ENCODE peak calls at places on chromosomes 12 and 14, in seven cellular contexts. One of them, this sample, is unnamed.
A peak's percentile ranks its signal among the peaks of the same experiment; 100 is the strongest.

GRCh38 chr14:95514131-95515079 is 2.0 kb downstream of the SYNE3 start:
- DNase-seq in thoracic aorta: no peak
- DNase-seq in heart right ventricle: no peak
- DNase-seq in heart left ventricle: no peak
- DNase-seq in lower lobe of right lung: peak; percentile 54
- DNase-seq in mesenchymal stem cell: no peak
- DNase-seq in effector memory CD4-positive, alpha-beta T cell: no peak
- DNase-seq in this sample: no peak

GRCh38 chr12:128817115-128818015 is 6.4 kb downstream of the SLC15A4 start:
- DNase-seq in thoracic aorta: no peak
- DNase-seq in heart right ventricle: peak; percentile 71
- DNase-seq in heart left ventricle: peak; percentile 83
- DNase-seq in lower lobe of right lung: peak; percentile 63
- DNase-seq in mesenchymal stem cell: peak; percentile 79
- DNase-seq in effector memory CD4-positive, alpha-beta T cell: no peak
- DNase-seq in this sample: peak; percentile 63

GRCh38 chr12:131121705-131122405 is 168.1 kb downstream of the ADGRD1 start:
- DNase-seq in thoracic aorta: no peak
- DNase-seq in heart right ventricle: no peak
- DNase-seq in heart left ventricle: no peak
- DNase-seq in lower lobe of right lung: no peak
- DNase-seq in mesenchymal stem cell: no peak
- DNase-seq in effector memory CD4-positive, alpha-beta T cell: no peak
- DNase-seq in this sample: no peak

GRCh38 chr12:119666226-119666808 is 1.6 kb upstream of the PRKAB1 start:
- DNase-seq in thoracic aorta: no peak
- DNase-seq in heart right ventricle: no peak
- DNase-seq in heart left ventricle: no peak
- DNase-seq in lower lobe of right lung: no peak
- DNase-seq in mesenchymal stem cell: no peak
- DNase-seq in effector memory CD4-positive, alpha-beta T cell: no peak
- DNase-seq in this sample: no peak

GRCh38 chr12:68180792-68181744 is 21.5 kb upstream of the IFNG start:
- DNase-seq in thoracic aorta: no peak
- DNase-seq in heart right ventricle: no peak
- DNase-seq in heart left ventricle: no peak
- DNase-seq in lower lobe of right lung: no peak
- DNase-seq in mesenchymal stem cell: no peak
- DNase-seq in effector memory CD4-positive, alpha-beta T cell: no peak
- DNase-seq in this sample: peak; percentile 6

GRCh38 chr12:57837779-57838562 is 8.6 kb downstream of the CTDSP2 start:
- DNase-seq in thoracic aorta: no peak
- DNase-seq in heart right ventricle: peak; percentile 58
- DNase-seq in heart left ventricle: peak; percentile 73
- DNase-seq in lower lobe of right lung: peak; percentile 72
- DNase-seq in mesenchymal stem cell: peak; percentile 82
- DNase-seq in effector memory CD4-positive, alpha-beta T cell: no peak
- DNase-seq in this sample: peak; percentile 90

GRCh38 chr14:30443368-30444007 is 115.5 kb upstream of the G2E3 start:
- DNase-seq in thoracic aorta: no peak
- DNase-seq in heart right ventricle: no peak
- DNase-seq in heart left ventricle: no peak
- DNase-seq in lower lobe of right lung: no peak
- DNase-seq in mesenchymal stem cell: peak; percentile 23
- DNase-seq in effector memory CD4-positive, alpha-beta T cell: no peak
- DNase-seq in this sample: peak; percentile 59

GRCh38 chr12:92730758-92731157 is 28.0 kb downstream of the PLEKHG7 start:
- DNase-seq in thoracic aorta: no peak
- DNase-seq in heart right ventricle: no peak
- DNase-seq in heart left ventricle: no peak
- DNase-seq in lower lobe of right lung: no peak
- DNase-seq in mesenchymal stem cell: no peak
- DNase-seq in effector memory CD4-positive, alpha-beta T cell: no peak
- DNase-seq in this sample: no peak

GRCh38 chr14:45156067-45156466 is 20.3 kb downstream of the FANCM start:
- DNase-seq in thoracic aorta: no peak
- DNase-seq in heart right ventricle: no peak
- DNase-seq in heart left ventricle: no peak
- DNase-seq in lower lobe of right lung: no peak
- DNase-seq in mesenchymal stem cell: no peak
- DNase-seq in effector memory CD4-positive, alpha-beta T cell: no peak
- DNase-seq in this sample: no peak

GRCh38 chr14:49770212-49770817 is 2.4 kb downstream of the KLHDC2 start:
- DNase-seq in thoracic aorta: no peak
- DNase-seq in heart right ventricle: no peak
- DNase-seq in heart left ventricle: no peak
- DNase-seq in lower lobe of right lung: no peak
- DNase-seq in mesenchymal stem cell: peak; percentile 34
- DNase-seq in effector memory CD4-positive, alpha-beta T cell: no peak
- DNase-seq in this sample: no peak
- H3K27ac ChIP-seq in thoracic aorta: peak overlapping the region; percentile 34
- H3K27ac ChIP-seq in heart right ventricle: peak overlapping the region; percentile 48
- H3K27ac ChIP-seq in heart left ventricle: no peak overlapping the region
- H3K27ac ChIP-seq in lower lobe of right lung: peak overlapping the region; percentile 97
- H3K27ac ChIP-seq in mesenchymal stem cell: peak overlapping the region; percentile 49
- H3K27ac ChIP-seq in effector memory CD4-positive, alpha-beta T cell: peak overlapping the region; percentile 22
- H3K27ac ChIP-seq in this sample: peak overlapping the region; percentile 98

DNA sequence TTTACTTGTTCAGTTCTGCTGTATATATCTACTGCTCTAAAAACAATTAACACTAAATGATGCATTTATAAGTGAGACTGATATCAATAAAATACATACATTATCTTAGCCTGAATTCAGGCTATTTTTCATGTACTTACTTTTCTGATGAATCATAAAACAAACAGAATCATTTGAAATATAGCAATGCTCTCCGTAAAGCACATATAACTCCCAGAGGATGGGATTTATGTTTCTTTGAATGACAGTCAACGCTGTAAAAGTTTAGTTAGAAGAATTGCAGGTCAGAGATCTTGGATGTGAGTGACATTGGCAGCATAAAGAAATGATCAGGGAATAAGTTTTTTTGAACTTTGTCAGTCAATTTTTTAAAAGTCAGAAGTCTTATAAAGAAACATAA is 740.2 kb upstream of the NOVA1 start:
- DNase-seq in thoracic aorta: no peak
- DNase-seq in heart right ventricle: no peak
- DNase-seq in heart left ventricle: no peak
- DNase-seq in lower lobe of right lung: no peak
- DNase-seq in mesenchymal stem cell: no peak
- DNase-seq in effector memory CD4-positive, alpha-beta T cell: no peak
- DNase-seq in this sample: no peak
- H3K36me3 ChIP-seq in thoracic aorta: no peaks in the 10 kb centered on the region
- H3K36me3 ChIP-seq in heart right ventricle: no peaks in the 10 kb centered on the region
- H3K36me3 ChIP-seq in heart left ventricle: no peaks in the 10 kb centered on the region
- H3K36me3 ChIP-seq in lower lobe of right lung: no peaks in the 10 kb centered on the region
- H3K36me3 ChIP-seq in mesenchymal stem cell: no peaks in the 10 kb centered on the region
- H3K36me3 ChIP-seq in effector memory CD4-positive, alpha-beta T cell: no peaks in the 10 kb centered on the region
- H3K36me3 ChIP-seq in this sample: no peaks in the 10 kb centered on the region

DNA sequence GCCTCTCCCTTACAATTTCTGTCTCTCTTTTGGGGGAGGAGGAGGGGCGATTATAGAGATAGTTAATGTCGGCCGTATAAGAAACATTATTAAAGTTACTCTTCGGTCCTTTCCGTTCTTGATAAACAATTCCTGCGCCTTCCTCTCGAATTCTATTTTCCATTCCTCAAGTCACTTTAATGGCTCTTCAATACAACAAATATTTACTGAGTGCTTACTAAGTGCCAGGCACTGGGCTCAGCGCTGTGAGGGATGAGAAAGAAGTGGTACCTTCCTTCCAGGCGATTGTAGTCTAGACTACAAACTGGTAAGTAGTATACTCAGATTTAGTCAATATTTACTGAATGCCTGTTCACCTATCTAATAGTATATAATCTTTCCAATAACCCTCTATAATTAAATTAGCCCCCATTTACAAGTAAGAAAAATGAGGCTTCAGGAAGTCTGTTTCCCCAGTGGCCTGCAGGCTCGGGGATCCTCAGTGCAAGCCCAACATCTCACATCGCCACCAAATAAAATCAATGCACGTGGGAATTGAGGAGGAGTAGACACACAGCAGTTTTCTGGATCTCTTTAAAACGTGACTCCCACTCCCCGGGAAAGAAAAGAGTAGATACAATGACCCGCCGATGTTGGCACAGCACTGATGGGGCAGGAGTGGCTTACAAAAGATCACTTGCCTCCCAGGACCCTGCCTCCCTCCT is 589 bp upstream of the ZNF219 start:
- DNase-seq in thoracic aorta: no peak
- DNase-seq in heart right ventricle: no peak
- DNase-seq in heart left ventricle: no peak
- DNase-seq in lower lobe of right lung: no peak
- DNase-seq in mesenchymal stem cell: no peak
- DNase-seq in effector memory CD4-positive, alpha-beta T cell: no peak
- DNase-seq in this sample: no peak
- H3K27ac ChIP-seq in thoracic aorta: peak overlapping the region; percentile 81
- H3K27ac ChIP-seq in heart right ventricle: peak overlapping the region; percentile 91
- H3K27ac ChIP-seq in heart left ventricle: peak overlapping the region; percentile 93
- H3K27ac ChIP-seq in lower lobe of right lung: peak overlapping the region; percentile 83
- H3K27ac ChIP-seq in mesenchymal stem cell: peak overlapping the region; percentile 86
- H3K27ac ChIP-seq in effector memory CD4-positive, alpha-beta T cell: peak overlapping the region; percentile 74
- H3K27ac ChIP-seq in this sample: peak overlapping the region; percentile 83

DNA sequence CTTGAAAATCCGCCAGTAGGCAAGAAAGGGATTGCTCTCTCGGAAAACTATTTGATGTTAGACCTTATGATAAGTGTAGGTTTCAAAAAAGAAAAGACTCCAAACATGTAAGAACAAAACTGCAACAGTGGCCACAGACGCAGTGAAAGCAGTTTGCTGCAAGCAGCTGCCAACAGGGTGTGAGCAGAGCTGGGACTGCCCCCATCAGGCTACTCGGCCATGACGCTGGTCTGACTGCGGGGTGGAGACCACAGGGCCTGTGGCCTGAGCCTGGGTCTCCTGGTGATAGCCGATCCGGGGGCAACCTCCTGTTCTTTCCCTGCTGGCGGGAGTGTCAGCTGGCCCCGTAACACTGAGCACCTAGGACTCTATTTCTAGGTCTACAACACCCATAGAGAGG is 63.2 kb downstream of the AMN start:
- DNase-seq in thoracic aorta: no peak
- DNase-seq in heart right ventricle: no peak
- DNase-seq in heart left ventricle: no peak
- DNase-seq in lower lobe of right lung: no peak
- DNase-seq in mesenchymal stem cell: no peak
- DNase-seq in effector memory CD4-positive, alpha-beta T cell: no peak
- DNase-seq in this sample: no peak
- H3K36me3 ChIP-seq in thoracic aorta: peaks cover 48% of the 10 kb centered on the region
- H3K36me3 ChIP-seq in heart right ventricle: peaks cover 96% of the 10 kb centered on the region
- H3K36me3 ChIP-seq in heart left ventricle: peaks cover 81% of the 10 kb centered on the region
- H3K36me3 ChIP-seq in lower lobe of right lung: peaks cover 78% of the 10 kb centered on the region
- H3K36me3 ChIP-seq in mesenchymal stem cell: peaks cover 92% of the 10 kb centered on the region
- H3K36me3 ChIP-seq in effector memory CD4-positive, alpha-beta T cell: peaks cover 5% of the 10 kb centered on the region
- H3K36me3 ChIP-seq in this sample: peaks cover 35% of the 10 kb centered on the region

GRCh38 chr14:100131181-100131580 is 28.3 kb downstream of the DEGS2 start:
- DNase-seq in thoracic aorta: no peak
- DNase-seq in heart right ventricle: no peak
- DNase-seq in heart left ventricle: no peak
- DNase-seq in lower lobe of right lung: no peak
- DNase-seq in mesenchymal stem cell: no peak
- DNase-seq in effector memory CD4-positive, alpha-beta T cell: no peak
- DNase-seq in this sample: no peak

GRCh38 chr14:100130471-100130870 is 29.0 kb downstream of the DEGS2 start:
- DNase-seq in thoracic aorta: no peak
- DNase-seq in heart right ventricle: no peak
- DNase-seq in heart left ventricle: no peak
- DNase-seq in lower lobe of right lung: no peak
- DNase-seq in mesenchymal stem cell: no peak
- DNase-seq in effector memory CD4-positive, alpha-beta T cell: no peak
- DNase-seq in this sample: no peak

GRCh38 chr14:100134591-100134990 is 24.9 kb downstream of the DEGS2 start:
- DNase-seq in thoracic aorta: no peak
- DNase-seq in heart right ventricle: no peak
- DNase-seq in heart left ventricle: no peak
- DNase-seq in lower lobe of right lung: no peak
- DNase-seq in mesenchymal stem cell: no peak
- DNase-seq in effector memory CD4-positive, alpha-beta T cell: no peak
- DNase-seq in this sample: no peak

GRCh38 chr14:100132903-100133510 is 26.4 kb downstream of the DEGS2 start:
- DNase-seq in thoracic aorta: no peak
- DNase-seq in heart right ventricle: no peak
- DNase-seq in heart left ventricle: no peak
- DNase-seq in lower lobe of right lung: no peak
- DNase-seq in mesenchymal stem cell: no peak
- DNase-seq in effector memory CD4-positive, alpha-beta T cell: no peak
- DNase-seq in this sample: peak; percentile 64

GRCh38 chr14:100132161-100132902 is 27.1 kb downstream of the DEGS2 start:
- DNase-seq in thoracic aorta: no peak
- DNase-seq in heart right ventricle: no peak
- DNase-seq in heart left ventricle: peak; percentile 43
- DNase-seq in lower lobe of right lung: no peak
- DNase-seq in mesenchymal stem cell: no peak
- DNase-seq in effector memory CD4-positive, alpha-beta T cell: no peak
- DNase-seq in this sample: peak; percentile 45
- H3K27ac ChIP-seq in thoracic aorta: no peak overlapping the region
- H3K27ac ChIP-seq in heart right ventricle: peak overlapping the region; percentile 21
- H3K27ac ChIP-seq in heart left ventricle: no peak overlapping the region
- H3K27ac ChIP-seq in lower lobe of right lung: no peak overlapping the region
- H3K27ac ChIP-seq in mesenchymal stem cell: no peak overlapping the region
- H3K27ac ChIP-seq in effector memory CD4-positive, alpha-beta T cell: no peak overlapping the region
- H3K27ac ChIP-seq in this sample: peak overlapping the region; percentile 33

DNA sequence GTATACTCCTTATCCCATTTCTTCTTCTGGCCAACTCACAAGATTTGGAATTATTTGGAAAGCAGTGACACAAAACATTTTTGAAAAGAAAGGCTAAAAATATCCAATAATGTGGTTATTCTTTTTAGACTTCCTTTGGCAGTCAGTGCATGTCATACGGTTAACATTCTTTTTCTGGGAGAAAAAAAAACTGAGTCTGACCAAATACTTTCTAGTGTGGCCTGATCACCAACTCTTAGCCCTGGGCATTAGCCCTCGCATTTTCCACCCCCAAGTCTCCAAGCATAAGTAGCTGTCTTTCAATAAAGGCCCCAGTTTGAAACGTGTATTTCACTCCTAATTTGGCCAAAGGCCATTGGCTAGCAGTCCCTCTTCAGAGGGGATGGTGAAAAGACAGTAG is 5.9 kb downstream of the RASSF3 start:
- DNase-seq in thoracic aorta: no peak
- DNase-seq in heart right ventricle: no peak
- DNase-seq in heart left ventricle: no peak
- DNase-seq in lower lobe of right lung: no peak
- DNase-seq in mesenchymal stem cell: no peak
- DNase-seq in effector memory CD4-positive, alpha-beta T cell: no peak
- DNase-seq in this sample: no peak
- H3K36me3 ChIP-seq in thoracic aorta: peaks cover 4% of the 10 kb centered on the region
- H3K36me3 ChIP-seq in heart right ventricle: peaks cover 5% of the 10 kb centered on the region
- H3K36me3 ChIP-seq in heart left ventricle: no peaks in the 10 kb centered on the region
- H3K36me3 ChIP-seq in lower lobe of right lung: peaks cover 8% of the 10 kb centered on the region
- H3K36me3 ChIP-seq in mesenchymal stem cell: no peaks in the 10 kb centered on the region
- H3K36me3 ChIP-seq in effector memory CD4-positive, alpha-beta T cell: peaks cover 5% of the 10 kb centered on the region
- H3K36me3 ChIP-seq in this sample: no peaks in the 10 kb centered on the region

DNA sequence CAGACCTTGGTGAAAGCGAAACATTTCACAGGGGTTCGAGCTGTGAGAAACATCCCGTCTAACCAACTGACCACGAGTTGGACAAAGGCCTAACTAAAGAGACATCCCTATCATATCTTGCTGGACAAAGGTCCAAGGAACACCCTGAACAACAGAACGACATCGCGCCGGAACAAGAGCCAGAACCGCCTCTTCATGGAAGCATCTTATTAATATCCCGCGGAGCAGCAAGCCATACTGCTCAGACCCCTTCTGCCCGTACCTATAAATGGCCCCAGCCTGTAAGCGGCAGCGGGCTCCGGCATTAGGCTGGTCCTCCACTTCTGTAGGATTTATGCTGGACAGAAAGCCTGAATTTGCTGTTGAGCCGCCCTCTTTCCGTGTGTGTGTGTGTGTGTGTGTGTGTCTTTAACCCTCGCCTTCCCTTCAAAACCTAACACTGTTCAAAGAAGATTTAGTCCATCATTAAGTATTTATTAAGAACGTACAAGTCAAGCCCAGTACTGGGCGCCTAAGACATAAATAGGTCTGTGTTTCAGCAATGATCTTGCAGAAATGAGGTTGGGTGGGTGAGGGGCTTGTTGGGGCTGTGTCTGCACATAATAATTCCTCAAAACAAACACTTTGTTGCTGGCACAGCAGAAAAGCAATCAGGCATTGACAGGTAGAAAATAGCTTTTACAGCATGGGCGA is 1.9 kb downstream of the SLC6A15 start:
- DNase-seq in thoracic aorta: no peak
- DNase-seq in heart right ventricle: no peak
- DNase-seq in heart left ventricle: no peak
- DNase-seq in lower lobe of right lung: no peak
- DNase-seq in mesenchymal stem cell: peak; percentile 73
- DNase-seq in effector memory CD4-positive, alpha-beta T cell: no peak
- DNase-seq in this sample: peak; percentile 1
- H3K27ac ChIP-seq in thoracic aorta: no peak overlapping the region
- H3K27ac ChIP-seq in heart right ventricle: no peak overlapping the region
- H3K27ac ChIP-seq in heart left ventricle: no peak overlapping the region
- H3K27ac ChIP-seq in lower lobe of right lung: no peak overlapping the region
- H3K27ac ChIP-seq in mesenchymal stem cell: no peak overlapping the region
- H3K27ac ChIP-seq in effector memory CD4-positive, alpha-beta T cell: no peak overlapping the region
- H3K27ac ChIP-seq in this sample: no peak overlapping the region